ENCODE peak calls at places on chromosomes 13 and 19, in ten cellular contexts. A is esophagus squamous epithelium, C is AG04449, E is heart left ventricle, V is IMR-90, U is vagina, B is ascending aorta, R is psoas muscle, O is heart right ventricle, P is Caco-2. K is an unnamed sample.

GRCh38 chr19:4474504-4475136 is 2.5 kb downstream of the HDGFL2 start:
- DNase-seq in A (no peak), C (no peak), E (no peak), V (peak; percentile 68), U (no peak), B (no peak), R (no peak), O (no peak), P (no peak), K (peak; percentile 80)

GRCh38 chr13:98422046-98422445 is 154.9 kb downstream of the STK24 start:
- DNase-seq in A (no peak), C (no peak), E (no peak), V (no peak), U (no peak), B (no peak), R (no peak), O (no peak), P (peak; percentile 4), K (no peak)

GRCh38 chr19:30673336-30673735 is 301.2 kb downstream of the ZNF536 start:
- DNase-seq in A (no peak), C (no peak), E (no peak), V (no peak), U (no peak), B (no peak), R (no peak), O (no peak), P (no peak), K (no peak)

GRCh38 chr19:5292453-5292842 is 48.2 kb downstream of the PTPRS start:
- DNase-seq in A (no peak), C (no peak), E (no peak), V (peak; percentile 23), U (no peak), B (no peak), R (no peak), O (peak; percentile 69), P (no peak), K (no peak)

GRCh38 chr19:13953021-13953531 is 767 bp downstream of the DCAF15 start:
- DNase-seq in A (no peak), C (no peak), E (no peak), V (peak; percentile 39), U (no peak), B (no peak), R (no peak), O (no peak), P (no peak), K (no peak)

GRCh38 chr19:13505761-13506549 is at the start of gene CACNA1A:
- DNase-seq in A (no peak), C (no peak), E (no peak), V (peak; percentile 19), U (no peak), B (no peak), R (no peak), O (no peak), P (no peak), K (peak; percentile 75)

GRCh38 chr13:29535663-29536655 is 59.5 kb downstream of the SLC7A1 start:
- DNase-seq in A (no peak), C (no peak), E (no peak), V (no peak), U (no peak), B (peak; percentile 56), R (no peak), O (no peak), P (no peak), K (no peak)

GRCh38 chr19:22532388-22533310 is 101.5 kb upstream of the ZNF492 start:
- DNase-seq in A (no peak), C (no peak), E (peak; percentile 78), V (no peak), U (no peak), B (peak; percentile 98), R (peak; percentile 66), O (peak; percentile 65), P (no peak), K (no peak)

GRCh38 chr19:42301646-42302204 is at the start of gene PRR19:
- DNase-seq in A (no peak), C (no peak), E (peak; percentile 69), V (no peak), U (no peak), B (no peak), R (peak; percentile 53), O (no peak), P (no peak), K (no peak)

GRCh38 chr19:45901912-45902650 is at the start of gene MYPOP:
- DNase-seq in A (no peak), C (no peak), E (no peak), V (no peak), U (no peak), B (no peak), R (no peak), O (no peak), P (no peak), K (no peak)

DNA sequence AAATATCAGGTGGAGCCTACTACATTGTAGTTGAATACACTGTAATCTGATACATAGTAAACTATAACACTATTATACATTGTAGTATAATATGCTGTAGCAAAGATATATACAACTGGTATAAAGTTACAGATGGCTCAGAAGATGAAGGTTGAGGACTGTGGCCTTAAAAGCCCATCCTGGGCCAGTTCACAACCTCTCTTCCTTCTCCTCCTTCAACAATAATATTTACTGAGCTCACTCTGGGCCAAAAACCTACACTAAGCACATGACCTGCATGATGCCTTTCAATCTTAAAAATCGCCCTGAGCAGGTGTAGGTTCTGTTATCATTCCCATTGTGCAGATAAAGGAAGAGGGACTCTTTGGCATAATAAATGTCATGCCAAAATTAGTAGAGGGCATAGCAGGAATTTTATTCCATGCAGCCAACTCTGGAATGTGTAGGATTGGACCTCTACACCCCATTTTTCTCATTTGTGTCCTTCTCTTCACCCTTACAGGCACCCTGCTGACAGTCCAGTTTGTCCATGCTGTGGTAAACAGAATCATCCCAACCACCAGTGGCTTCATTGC is 14.6 kb upstream of the SIN3B start:
- DNase-seq in A (no peak), C (no peak), E (no peak), V (peak; percentile 46), U (no peak), B (no peak), R (no peak), O (no peak), P (no peak), K (no peak)
- TF ChIP-seq CTCF in A (no peak), C (no peak), E (no peak), V (no peak), U (no peak), B (no peak), R (no peak), O (no peak), P (no peak), K (no peak)

DNA sequence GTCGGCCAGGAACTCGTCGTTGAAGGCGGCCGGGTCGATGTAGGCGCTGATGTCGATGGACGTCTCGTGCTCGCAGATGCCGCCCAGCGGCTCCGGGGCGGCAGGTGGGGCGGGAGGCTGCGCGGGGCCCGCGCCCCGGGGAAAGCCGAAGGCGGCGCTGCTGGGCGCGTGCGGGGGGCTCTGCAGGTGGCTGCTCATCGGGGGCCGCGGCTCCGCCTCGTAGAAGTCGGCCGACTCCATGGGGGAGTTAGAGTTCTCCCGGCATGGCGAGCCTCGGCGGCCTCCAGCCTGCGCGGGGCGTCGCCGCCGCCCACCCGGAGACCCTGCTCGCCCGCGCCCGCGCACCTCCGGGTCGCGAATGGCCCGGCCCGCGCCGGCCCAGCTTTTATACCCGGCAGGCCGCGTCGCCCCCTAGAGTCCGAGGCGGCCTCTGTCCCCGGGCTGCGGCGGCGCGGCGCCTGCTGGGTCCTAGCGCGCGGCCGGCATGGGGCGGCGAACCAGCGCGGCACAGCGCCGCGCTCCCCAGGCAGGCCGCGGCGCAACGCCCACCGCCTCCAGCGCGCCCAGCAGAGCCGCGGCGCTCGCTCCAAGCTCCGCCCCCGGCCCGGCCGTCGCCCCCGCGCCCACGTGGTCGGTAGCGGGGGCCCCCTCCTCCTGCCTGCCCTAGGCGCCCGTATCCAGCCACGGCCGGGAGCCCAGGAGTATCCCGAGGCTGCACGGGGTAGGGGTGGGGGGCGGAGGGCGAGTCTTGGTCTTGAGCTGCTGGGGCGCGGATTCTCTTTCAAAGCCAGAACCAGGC is at the start of gene CEBPA:
- DNase-seq in A (no peak), C (no peak), E (peak; percentile 92), V (peak; percentile 72), U (peak; percentile 79), B (peak; percentile 83), R (peak; percentile 93), O (peak; percentile 82), P (peak; percentile 90), K (peak; percentile 87)
- TF ChIP-seq CTCF in A (peak; percentile 85), C (peak; percentile 65), E (peak; percentile 42), V (peak; percentile 66), U (no peak), B (no peak), R (peak; percentile 60), O (peak; percentile 33), P (peak; percentile 75), K (peak; percentile 62)

GRCh38 chr13:58994778-58995177 is 1169.0 kb downstream of the DIAPH3 start:
- DNase-seq in A (no peak), C (no peak), E (no peak), V (no peak), U (no peak), B (no peak), R (no peak), O (no peak), P (no peak), K (no peak)

GRCh38 chr13:58999851-59000250 is 1163.9 kb downstream of the DIAPH3 start:
- DNase-seq in A (no peak), C (no peak), E (no peak), V (no peak), U (no peak), B (no peak), R (no peak), O (no peak), P (no peak), K (no peak)

GRCh38 chr13:58991826-58992477 is 1171.8 kb downstream of the DIAPH3 start:
- DNase-seq in A (no peak), C (no peak), E (no peak), V (no peak), U (no peak), B (no peak), R (no peak), O (no peak), P (no peak), K (no peak)

GRCh38 chr13:58992478-58993042 is 1171.2 kb downstream of the DIAPH3 start:
- DNase-seq in A (no peak), C (no peak), E (no peak), V (no peak), U (no peak), B (no peak), R (no peak), O (no peak), P (no peak), K (no peak)

DNA sequence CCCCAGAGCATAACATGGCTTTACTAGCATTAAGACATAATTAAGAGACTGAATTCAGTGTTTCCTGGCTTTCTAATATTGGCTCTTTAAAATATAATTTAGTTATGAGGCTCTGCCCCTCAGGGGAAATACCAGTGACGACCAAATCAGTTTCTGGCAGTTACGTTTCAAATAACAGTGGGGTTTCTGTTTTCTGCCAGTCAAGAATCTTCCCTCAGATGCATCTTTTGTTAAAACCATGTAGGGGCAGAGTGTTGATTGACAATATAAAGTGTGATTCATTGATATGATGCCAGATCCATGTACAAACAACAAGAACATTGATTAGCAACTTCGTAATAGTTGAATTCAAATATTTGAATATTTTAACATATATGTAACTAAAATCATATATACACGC is 1169.7 kb downstream of the DIAPH3 start:
- DNase-seq in A (no peak), C (no peak), E (no peak), V (no peak), U (no peak), B (no peak), R (no peak), O (no peak), P (no peak), K (no peak)
- TF ChIP-seq CTCF in A (no peak), C (no peak), E (no peak), V (no peak), U (no peak), B (no peak), R (no peak), O (no peak), P (no peak), K (no peak)

GRCh38 chr19:44600466-44600865 is 12.9 kb upstream of the IGSF23 start:
- DNase-seq in A (no peak), C (no peak), E (no peak), V (peak; percentile 32), U (no peak), B (no peak), R (no peak), O (no peak), P (no peak), K (no peak)
- TF ChIP-seq CTCF in A (no peak), C (no peak), E (no peak), V (no peak), U (no peak), B (no peak), R (no peak), O (no peak), P (no peak), K (no peak)

K was measured in glutamatergic neuron.